ENCODE peak calls at places on chromosomes 13 and 19, in six cellular contexts. One of them, this sample, is unnamed.

GRCh38 chr13:50907781-50908180 is 1.8 kb upstream of the RNASEH2B start:
- DNase-seq in H1: no peak
- DNase-seq in K562: no peak
- DNase-seq in GM12878: no peak
- DNase-seq in HepG2: no peak
- DNase-seq in SK-N-SH: no peak
- DNase-seq in this sample: no peak

GRCh38 chr19:18439025-18439909 is 1.3 kb upstream of the ISYNA1 start:
- DNase-seq in H1: no peak
- DNase-seq in K562: no peak
- DNase-seq in GM12878: no peak
- DNase-seq in HepG2: peak
- DNase-seq in SK-N-SH: no peak
- DNase-seq in this sample: no peak

GRCh38 chr19:4103073-4103418 is 20.9 kb downstream of the MAP2K2 start:
- DNase-seq in H1: no peak
- DNase-seq in K562: peak
- DNase-seq in GM12878: no peak
- DNase-seq in HepG2: no peak
- DNase-seq in SK-N-SH: no peak
- DNase-seq in this sample: no peak

GRCh38 chr13:99289265-99289664 is 17.9 kb downstream of the GPR183 start:
- DNase-seq in H1: no peak
- DNase-seq in K562: no peak
- DNase-seq in GM12878: no peak
- DNase-seq in HepG2: no peak
- DNase-seq in SK-N-SH: no peak
- DNase-seq in this sample: no peak

GRCh38 chr19:15640294-15640903 is at the start of gene CYP4F3:
- DNase-seq in H1: no peak
- DNase-seq in K562: peak
- DNase-seq in GM12878: no peak
- DNase-seq in HepG2: peak
- DNase-seq in SK-N-SH: peak
- DNase-seq in this sample: peak

GRCh38 chr13:45331123-45331619 is 9.8 kb downstream of the TPT1 start:
- DNase-seq in H1: no peak
- DNase-seq in K562: no peak
- DNase-seq in GM12878: no peak
- DNase-seq in HepG2: no peak
- DNase-seq in SK-N-SH: no peak
- DNase-seq in this sample: no peak

GRCh38 chr13:71864981-71865857 is 1.8 kb downstream of the DACH1 start:
- DNase-seq in H1: no peak
- DNase-seq in K562: no peak
- DNase-seq in GM12878: no peak
- DNase-seq in HepG2: no peak
- DNase-seq in SK-N-SH: peak
- DNase-seq in this sample: peak

GRCh38 chr13:32728327-32728726 is 142.1 kb downstream of the PDS5B start:
- DNase-seq in H1: no peak
- DNase-seq in K562: no peak
- DNase-seq in GM12878: no peak
- DNase-seq in HepG2: no peak
- DNase-seq in SK-N-SH: no peak
- DNase-seq in this sample: no peak

GRCh38 chr19:10863107-10863700 is 8.1 kb upstream of the CARM1 start:
- DNase-seq in H1: no peak
- DNase-seq in K562: peak
- DNase-seq in GM12878: no peak
- DNase-seq in HepG2: peak
- DNase-seq in SK-N-SH: no peak
- DNase-seq in this sample: no peak

GRCh38 chr13:68257111-68257842 is 1027.1 kb upstream of the PCDH9 start:
- DNase-seq in H1: no peak
- DNase-seq in K562: no peak
- DNase-seq in GM12878: no peak
- DNase-seq in HepG2: no peak
- DNase-seq in SK-N-SH: no peak
- DNase-seq in this sample: no peak

GRCh38 chr13:77868717-77869116 is 49.9 kb downstream of the EDNRB start:
- DNase-seq in H1: no peak
- DNase-seq in K562: no peak
- DNase-seq in GM12878: no peak
- DNase-seq in HepG2: no peak
- DNase-seq in SK-N-SH: no peak
- DNase-seq in this sample: no peak

GRCh38 chr13:32804673-32805260 is 211.5 kb upstream of the KL start:
- DNase-seq in H1: no peak
- DNase-seq in K562: no peak
- DNase-seq in GM12878: no peak
- DNase-seq in HepG2: no peak
- DNase-seq in SK-N-SH: no peak
- DNase-seq in this sample: no peak

GRCh38 chr19:36183455-36183741 is 31.1 kb downstream of the ZNF565 start:
- DNase-seq in H1: no peak
- DNase-seq in K562: no peak
- DNase-seq in GM12878: no peak
- DNase-seq in HepG2: no peak
- DNase-seq in SK-N-SH: no peak
- DNase-seq in this sample: no peak

GRCh38 chr19:45069056-45069455 is 7.2 kb downstream of the ZNF296 start:
- DNase-seq in H1: no peak
- DNase-seq in K562: no peak
- DNase-seq in GM12878: no peak
- DNase-seq in HepG2: no peak
- DNase-seq in SK-N-SH: peak
- DNase-seq in this sample: no peak

GRCh38 chr13:48252176-48252575 is 19.2 kb downstream of the ITM2B start:
- DNase-seq in H1: no peak
- DNase-seq in K562: no peak
- DNase-seq in GM12878: no peak
- DNase-seq in HepG2: no peak
- DNase-seq in SK-N-SH: no peak
- DNase-seq in this sample: no peak

GRCh38 chr19:11269408-11269807 is 7.1 kb upstream of the DOCK6 start:
- DNase-seq in H1: no peak
- DNase-seq in K562: peak
- DNase-seq in GM12878: no peak
- DNase-seq in HepG2: no peak
- DNase-seq in SK-N-SH: no peak
- DNase-seq in this sample: no peak

DNA sequence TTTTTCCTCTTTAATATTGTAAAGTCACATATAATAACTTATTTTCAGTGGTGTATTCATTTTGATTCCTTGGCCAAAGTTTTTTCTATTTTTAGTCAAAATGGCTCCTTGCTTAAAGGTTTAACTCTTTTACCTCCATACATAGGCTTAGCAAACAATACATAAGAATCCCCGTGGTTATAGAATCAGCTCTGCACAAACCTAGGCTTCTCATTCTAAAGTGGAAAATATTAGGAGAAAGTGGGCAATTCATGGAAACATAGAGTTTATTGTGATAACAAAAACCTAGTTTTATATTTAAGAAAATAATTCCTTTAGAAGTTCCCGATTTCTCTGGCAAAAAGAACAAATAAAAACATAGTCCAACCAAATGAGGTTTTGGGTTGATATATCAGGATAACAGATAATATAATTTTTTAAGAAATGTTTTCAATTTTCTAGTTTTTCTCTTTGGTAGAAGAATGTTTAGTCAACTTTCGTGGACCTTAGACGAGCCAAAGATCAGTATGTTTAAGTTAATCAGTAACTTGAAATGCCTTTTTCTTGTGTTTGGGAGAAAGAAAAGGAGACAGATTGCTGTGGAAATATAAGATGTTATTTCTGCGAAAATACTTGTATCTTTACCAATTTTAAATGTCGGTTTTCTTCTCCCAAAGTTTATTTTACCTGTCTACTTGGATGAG is 93.4 kb upstream of the KLF12 start:
- DNase-seq in H1: no peak
- DNase-seq in K562: no peak
- DNase-seq in GM12878: no peak
- DNase-seq in HepG2: peak
- DNase-seq in SK-N-SH: no peak
- DNase-seq in this sample: no peak
- TF ChIP-seq GABPA in H1: no peak
- TF ChIP-seq GABPA in K562: no peak
- TF ChIP-seq GABPA in GM12878: no peak
- TF ChIP-seq GABPA in HepG2: no peak
- TF ChIP-seq GABPA in SK-N-SH: no peak
- TF ChIP-seq GABPA in this sample: no peak

GRCh38 chr13:21879263-21879914 is 208.5 kb downstream of the FGF9 start:
- DNase-seq in H1: no peak
- DNase-seq in K562: peak
- DNase-seq in GM12878: no peak
- DNase-seq in HepG2: no peak
- DNase-seq in SK-N-SH: no peak
- DNase-seq in this sample: no peak

GRCh38 chr13:21884965-21885567 is 214.2 kb downstream of the FGF9 start:
- DNase-seq in H1: no peak
- DNase-seq in K562: no peak
- DNase-seq in GM12878: no peak
- DNase-seq in HepG2: no peak
- DNase-seq in SK-N-SH: no peak
- DNase-seq in this sample: no peak

GRCh38 chr13:21885714-21886224 is 214.9 kb downstream of the FGF9 start:
- DNase-seq in H1: no peak
- DNase-seq in K562: no peak
- DNase-seq in GM12878: no peak
- DNase-seq in HepG2: no peak
- DNase-seq in SK-N-SH: no peak
- DNase-seq in this sample: no peak

GRCh38 chr13:21884299-21884878 is 213.5 kb downstream of the FGF9 start:
- DNase-seq in H1: no peak
- DNase-seq in K562: no peak
- DNase-seq in GM12878: no peak
- DNase-seq in HepG2: no peak
- DNase-seq in SK-N-SH: no peak
- DNase-seq in this sample: no peak
- TF ChIP-seq GABPA in H1: no peak
- TF ChIP-seq GABPA in K562: no peak
- TF ChIP-seq GABPA in GM12878: no peak
- TF ChIP-seq GABPA in HepG2: no peak
- TF ChIP-seq GABPA in SK-N-SH: no peak
- TF ChIP-seq GABPA in this sample: no peak

DNA sequence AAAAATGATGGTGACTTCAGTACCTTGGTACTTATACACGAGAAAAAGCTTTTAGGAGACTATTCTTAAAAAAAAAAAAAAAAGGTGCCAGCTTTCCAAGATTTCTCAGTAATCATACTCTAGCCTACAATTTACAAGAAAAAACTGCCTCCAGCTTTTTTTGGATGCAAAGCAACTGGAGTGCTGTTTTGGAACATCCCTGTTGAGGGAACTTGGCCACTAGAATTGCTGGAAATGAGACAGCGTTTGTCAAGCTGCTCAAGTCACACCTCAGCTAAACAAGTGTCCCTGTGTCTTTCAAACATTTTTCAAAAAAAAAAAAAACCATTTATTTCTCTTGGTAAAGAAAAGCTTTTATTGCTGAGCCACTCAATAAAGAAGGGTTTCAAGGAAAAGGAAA is 413.1 kb upstream of the ARGLU1 start:
- DNase-seq in H1: no peak
- DNase-seq in K562: no peak
- DNase-seq in GM12878: no peak
- DNase-seq in HepG2: no peak
- DNase-seq in SK-N-SH: no peak
- DNase-seq in this sample: no peak
- TF ChIP-seq GABPA in H1: no peak
- TF ChIP-seq GABPA in K562: no peak
- TF ChIP-seq GABPA in GM12878: no peak
- TF ChIP-seq GABPA in HepG2: no peak
- TF ChIP-seq GABPA in SK-N-SH: no peak
- TF ChIP-seq GABPA in this sample: no peak

DNA sequence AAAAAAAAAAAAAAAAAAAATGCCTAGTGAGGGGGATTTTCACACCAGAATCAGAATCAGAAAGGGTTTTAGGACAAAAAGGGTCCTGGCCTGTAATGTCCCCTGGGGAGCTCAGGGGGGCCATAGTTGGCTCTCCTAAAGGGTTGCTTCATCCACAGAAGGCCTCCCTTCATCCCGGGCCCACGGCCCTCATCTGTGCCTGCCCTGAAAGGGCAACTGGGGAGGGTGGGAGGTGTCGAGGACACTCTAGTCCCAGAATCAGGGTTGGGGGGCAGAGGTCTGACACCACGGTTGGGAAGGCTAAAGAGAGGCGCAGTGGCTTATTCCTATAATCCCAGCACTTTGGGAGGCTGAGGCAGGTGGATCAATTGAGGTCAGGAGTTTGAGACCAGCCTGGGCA is 22.5 kb upstream of the ZNRF4 start:
- DNase-seq in H1: no peak
- DNase-seq in K562: no peak
- DNase-seq in GM12878: no peak
- DNase-seq in HepG2: no peak
- DNase-seq in SK-N-SH: no peak
- DNase-seq in this sample: no peak
- TF ChIP-seq GABPA in H1: no peak
- TF ChIP-seq GABPA in K562: no peak
- TF ChIP-seq GABPA in GM12878: no peak
- TF ChIP-seq GABPA in HepG2: no peak
- TF ChIP-seq GABPA in SK-N-SH: no peak
- TF ChIP-seq GABPA in this sample: no peak

DNA sequence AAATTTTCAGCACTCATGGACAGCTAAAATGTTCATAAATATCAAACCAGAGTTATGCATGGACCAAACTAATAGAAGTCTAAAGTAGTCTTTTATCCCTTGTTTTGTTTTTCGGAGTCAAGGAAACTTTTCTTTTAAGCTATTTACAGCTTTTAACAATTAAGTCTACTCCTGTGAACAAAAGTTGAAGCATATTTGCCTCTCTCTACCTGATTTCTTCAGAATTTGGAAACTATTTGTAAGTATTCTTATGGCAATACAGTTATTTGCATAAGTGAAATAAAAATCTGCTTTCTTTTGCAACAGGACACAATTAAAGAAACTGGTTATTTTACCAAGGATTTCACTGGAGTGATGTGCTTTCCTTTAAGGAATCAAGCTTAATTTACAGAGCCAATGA is 47.1 kb upstream of the ANKRD10 start:
- DNase-seq in H1: no peak
- DNase-seq in K562: no peak
- DNase-seq in GM12878: no peak
- DNase-seq in HepG2: no peak
- DNase-seq in SK-N-SH: no peak
- DNase-seq in this sample: no peak
- TF ChIP-seq GABPA in H1: no peak
- TF ChIP-seq GABPA in K562: no peak
- TF ChIP-seq GABPA in GM12878: no peak
- TF ChIP-seq GABPA in HepG2: no peak
- TF ChIP-seq GABPA in SK-N-SH: no peak
- TF ChIP-seq GABPA in this sample: no peak